ENCODE peak calls at places on chromosomes 4 and X, in six cellular contexts. X, N, E, O, F and B are unnamed samples.

GRCh38 chr4:119124314-119124713 is 11.3 kb upstream of the MYOZ2 start:
- DNase-seq in X (peak; percentile 37), N (no peak), E (no peak), O (no peak), F (peak; percentile 47), B (no peak)

GRCh38 chrX:153573999-153574398 is 24.9 kb downstream of the CCNQ start:
- DNase-seq in X (peak; percentile 49), N (no peak), E (no peak), O (no peak), F (no peak), B (no peak)

GRCh38 chr4:125522992-125523391 is 208.2 kb downstream of the FAT4 start:
- DNase-seq in X (peak; percentile 32), N (no peak), E (no peak), O (no peak), F (no peak), B (peak; percentile 63)

GRCh38 chr4:5780831-5781480 is 70.0 kb downstream of the EVC start:
- DNase-seq in X (no peak), N (no peak), E (peak; percentile 72), O (no peak), F (peak; percentile 84), B (peak; percentile 19)

GRCh38 chr4:108051343-108051742 is 61.7 kb downstream of the HADH start:
- DNase-seq in X (no peak), N (no peak), E (no peak), O (no peak), F (peak; percentile 28), B (no peak)

GRCh38 chr4:140049024-140049923 is 104.7 kb downstream of the MAML3 start:
- DNase-seq in X (peak; percentile 99), N (peak; percentile 57), E (peak; percentile 57), O (no peak), F (peak; percentile 44), B (peak; percentile 89)

GRCh38 chr4:180099962-180100361 is 2143.2 kb upstream of the TENM3 start:
- DNase-seq in X (no peak), N (no peak), E (no peak), O (no peak), F (peak; percentile 6), B (no peak)

GRCh38 chrX:13305091-13305490 is 14.8 kb downstream of the ATXN3L start:
- DNase-seq in X (peak; percentile 22), N (no peak), E (no peak), O (no peak), F (no peak), B (no peak)

GRCh38 chr4:103359900-103360299 is 161.8 kb upstream of the CENPE start:
- DNase-seq in X (peak; percentile 22), N (no peak), E (no peak), O (no peak), F (no peak), B (no peak)

GRCh38 chrX:74505437-74505836 is 84.1 kb downstream of the SLC16A2 start:
- DNase-seq in X (no peak), N (no peak), E (no peak), O (no peak), F (no peak), B (no peak)

GRCh38 chrX:130418740-130419139 is 17.0 kb downstream of the RBMX2 start:
- DNase-seq in X (no peak), N (no peak), E (no peak), O (no peak), F (no peak), B (no peak)

GRCh38 chr4:13640149-13640671 is 12.7 kb upstream of the BOD1L1 start:
- DNase-seq in X (peak; percentile 90), N (no peak), E (peak; percentile 88), O (peak; percentile 54), F (peak; percentile 94), B (peak; percentile 71)

GRCh38 chr4:1973218-1973617 is 35.6 kb downstream of the NELFA start:
- DNase-seq in X (no peak), N (no peak), E (no peak), O (no peak), F (no peak), B (no peak)

GRCh38 chrX:71636438-71637252 is 18.3 kb upstream of the CXCR3 start:
- DNase-seq in X (no peak), N (no peak), E (no peak), O (no peak), F (no peak), B (no peak)
- H2AK5ac ChIP-seq in X (no peak overlapping the region), N (no peak overlapping the region), E (no peak overlapping the region), O (no peak overlapping the region), F (no peak overlapping the region), B (no peak overlapping the region)

GRCh38 chrX:134024686-134025377 is 39.4 kb upstream of the GPC3 start:
- DNase-seq in X (no peak), N (no peak), E (no peak), O (no peak), F (no peak), B (no peak)

GRCh38 chrX:134023851-134024281 is 38.5 kb upstream of the GPC3 start:
- DNase-seq in X (no peak), N (no peak), E (no peak), O (no peak), F (peak; percentile 44), B (no peak)

GRCh38 chrX:134026732-134027311 is 41.4 kb upstream of the GPC3 start:
- DNase-seq in X (peak; percentile 86), N (peak; percentile 49), E (peak; percentile 5), O (peak; percentile 9), F (peak; percentile 49), B (peak; percentile 61)

GRCh38 chrX:134020910-134021309 is 35.5 kb upstream of the GPC3 start:
- DNase-seq in X (peak; percentile 60), N (no peak), E (no peak), O (no peak), F (no peak), B (no peak)

DNA sequence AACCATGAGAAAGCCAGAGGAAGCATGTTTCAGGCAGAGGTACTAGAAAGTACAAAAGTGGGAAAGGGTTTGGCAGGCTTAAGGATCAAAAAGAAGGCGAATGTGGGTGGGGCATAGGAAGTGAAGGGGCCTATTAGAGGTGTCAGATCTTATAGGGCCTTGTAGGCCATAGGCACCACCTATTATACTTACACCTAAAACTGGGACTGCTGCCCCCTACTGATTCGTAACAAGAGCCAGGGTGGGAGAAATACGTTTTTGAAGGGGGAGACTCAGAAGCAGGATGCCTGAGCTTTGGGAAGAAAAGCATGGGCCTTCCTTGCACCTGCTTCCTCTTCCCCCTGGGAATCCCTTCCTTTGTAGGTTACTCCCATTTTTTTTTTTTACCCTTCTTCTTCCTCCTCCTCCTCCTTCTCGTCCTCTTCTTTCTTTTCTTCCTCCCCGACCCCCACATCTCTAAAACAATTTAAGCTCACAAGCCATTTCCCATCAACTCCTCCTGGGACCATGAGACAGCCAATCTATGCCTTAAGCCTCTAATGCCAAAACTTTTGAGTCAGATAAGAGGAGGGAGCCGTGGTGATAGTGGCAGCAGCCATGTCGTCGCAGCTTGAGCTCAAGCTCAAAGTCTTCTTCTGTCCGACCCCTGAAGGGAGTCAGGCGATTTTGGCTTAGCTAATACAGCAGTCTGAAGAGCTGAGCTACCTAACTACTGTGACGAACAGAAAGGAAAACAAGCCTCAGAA is 40.8 kb upstream of the GPC3 start:
- DNase-seq in X (peak; percentile 53), N (no peak), E (no peak), O (no peak), F (no peak), B (peak; percentile 41)
- H2BK15ac ChIP-seq in X (no peak overlapping the region), N (no peak overlapping the region), E (no peak overlapping the region), O (no peak overlapping the region), F (no peak overlapping the region), B (no peak overlapping the region)

DNA sequence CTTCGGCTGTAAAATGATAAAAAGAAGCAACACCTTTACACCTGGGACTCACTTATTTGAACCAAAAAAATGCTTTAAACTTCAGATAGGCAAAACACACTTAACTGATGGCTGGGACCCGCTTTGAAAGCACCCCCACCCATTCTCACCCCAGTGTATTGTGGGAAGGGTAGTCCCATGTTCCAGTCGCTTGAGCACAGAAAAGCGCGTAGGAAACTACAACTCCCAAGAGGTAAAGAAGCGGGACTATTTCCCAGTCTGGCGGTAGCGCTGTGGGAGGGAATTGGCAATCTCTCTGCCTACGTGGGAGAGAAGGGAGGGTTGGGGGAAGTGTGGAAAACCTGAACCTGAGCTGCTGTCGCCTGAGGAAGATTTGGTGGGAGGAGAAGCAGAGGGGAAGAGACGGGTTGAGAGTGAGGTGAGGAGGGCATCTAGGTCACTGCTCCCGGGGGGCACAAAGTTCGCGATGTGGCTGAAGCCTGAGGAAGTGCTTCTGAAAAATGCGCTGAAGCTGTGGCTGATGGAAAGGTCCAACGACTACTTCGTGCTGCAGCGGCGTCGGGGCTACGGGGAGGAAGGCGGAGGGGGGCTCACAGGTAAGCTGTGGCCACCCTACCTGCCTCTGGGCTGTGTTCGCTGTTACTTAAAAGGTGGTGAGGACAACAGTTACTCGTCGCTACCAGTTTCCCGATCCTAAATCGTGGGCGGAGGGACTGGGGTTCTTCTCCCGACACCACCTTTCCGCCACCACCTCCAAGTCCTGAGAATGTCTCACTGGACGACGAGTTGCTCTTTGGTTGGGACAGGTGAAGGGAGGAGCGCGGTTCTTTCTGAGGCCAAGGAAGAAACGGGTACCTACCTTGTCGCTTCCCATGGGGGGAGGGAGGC is at the start of gene TBC1D8B:
- DNase-seq in X (peak; percentile 96), N (peak; percentile 67), E (peak; percentile 92), O (peak; percentile 39), F (peak; percentile 92), B (peak; percentile 82)
- H3K27ac ChIP-seq in X (no peak within 1 kb of the TSS), N (no peak within 1 kb of the TSS), E (peak within 1 kb of the TSS; percentile 74), O (no peak within 1 kb of the TSS), F (no peak within 1 kb of the TSS), B (no peak within 1 kb of the TSS)

DNA sequence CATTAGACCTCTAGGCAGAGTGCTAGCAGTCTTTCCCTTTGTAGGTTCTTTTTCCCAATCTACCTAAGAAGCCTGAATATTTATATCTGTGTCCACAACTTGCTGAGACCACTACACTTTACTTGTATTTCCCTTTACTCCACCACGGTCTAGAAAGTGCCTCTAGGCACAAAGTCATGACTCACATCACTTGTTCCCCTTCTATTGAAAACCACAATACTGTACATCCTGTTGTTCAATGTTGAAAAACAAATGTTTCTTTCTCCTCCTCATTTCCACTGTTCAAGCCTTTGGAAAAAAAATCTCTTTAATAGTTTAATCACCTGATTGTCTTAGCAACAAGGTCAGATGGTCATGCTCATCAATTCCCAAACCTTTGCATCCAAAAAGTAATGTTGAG is 326.7 kb downstream of the GUCY2F start:
- DNase-seq in X (no peak), N (no peak), E (no peak), O (no peak), F (no peak), B (no peak)
- H2AK5ac ChIP-seq in X (no peak overlapping the region), N (no peak overlapping the region), E (no peak overlapping the region), O (no peak overlapping the region), F (no peak overlapping the region), B (no peak overlapping the region)